ENCODE peak calls at places on chromosomes 6 and 20, in five cellular contexts. Z is stomach, J is upper lobe of left lung, A is transverse colon, Y is breast epithelium. E is an unnamed sample.

GRCh38 chr6:44569931-44570385 is 182.5 kb downstream of the CDC5L start:
- DNase-seq in Z (no peak), J (peak), A (peak), Y (no peak), E (peak)

GRCh38 chr20:57395111-57395959 is 4.1 kb downstream of the RBM38 start:
- DNase-seq in Z (peak), J (peak), A (peak), Y (no peak), E (no peak)

GRCh38 chr20:50762435-50763201 is 31.2 kb downstream of the PARD6B start:
- DNase-seq in Y (peak), J (no peak), Z (peak), A (peak), E (no peak)

GRCh38 chr6:29294499-29294914 is 7.0 kb upstream of the OR14J1 start:
- DNase-seq in A (no peak), Y (no peak), Z (no peak), J (no peak), E (no peak)

GRCh38 chr6:31728767-31729514 is at the start of gene DDAH2:
- DNase-seq in A (peak), Y (no peak), Z (no peak), J (peak), E (no peak)

GRCh38 chr6:121838842-121839241 is 403.4 kb downstream of the GJA1 start:
- DNase-seq in Y (peak), Z (no peak), A (no peak), J (no peak), E (no peak)

GRCh38 chr20:11676618-11677289 is 240.9 kb upstream of the BTBD3 start:
- DNase-seq in A (peak), Y (no peak), Z (no peak), J (no peak), E (no peak)

GRCh38 chr20:38805958-38806854 is 709 bp downstream of the PPP1R16B start:
- DNase-seq in Y (no peak), Z (no peak), A (peak), J (peak), E (no peak)

GRCh38 chr6:30013296-30013922 is 47.7 kb upstream of the POLR1H start:
- DNase-seq in Z (no peak), J (no peak), Y (no peak), A (no peak), E (no peak)

GRCh38 chr20:54633903-54634302 is 158.5 kb downstream of the DOK5 start:
- DNase-seq in Z (no peak), J (no peak), Y (no peak), A (no peak), E (no peak)

GRCh38 chr6:130769812-130770211 is 57.4 kb upstream of the SMLR1 start:
- DNase-seq in Z (no peak), J (no peak), Y (no peak), A (no peak), E (no peak)

GRCh38 chr6:119454694-119455093 is 105.1 kb upstream of the MAN1A1 start:
- DNase-seq in J (no peak), Z (no peak), A (no peak), Y (no peak), E (no peak)

GRCh38 chr20:1579488-1579887 is 22.0 kb upstream of the SIRPD start:
- DNase-seq in Z (no peak), A (no peak), Y (no peak), J (no peak), E (no peak)

GRCh38 chr20:13231031-13231752 is 10.1 kb downstream of the ISM1 start:
- DNase-seq in Y (no peak), A (no peak), J (no peak), Z (no peak), E (no peak)

GRCh38 chr20:47230811-47231256 is 125.7 kb downstream of the ZMYND8 start:
- DNase-seq in J (no peak), A (no peak), Z (no peak), Y (no peak), E (no peak)

DNA sequence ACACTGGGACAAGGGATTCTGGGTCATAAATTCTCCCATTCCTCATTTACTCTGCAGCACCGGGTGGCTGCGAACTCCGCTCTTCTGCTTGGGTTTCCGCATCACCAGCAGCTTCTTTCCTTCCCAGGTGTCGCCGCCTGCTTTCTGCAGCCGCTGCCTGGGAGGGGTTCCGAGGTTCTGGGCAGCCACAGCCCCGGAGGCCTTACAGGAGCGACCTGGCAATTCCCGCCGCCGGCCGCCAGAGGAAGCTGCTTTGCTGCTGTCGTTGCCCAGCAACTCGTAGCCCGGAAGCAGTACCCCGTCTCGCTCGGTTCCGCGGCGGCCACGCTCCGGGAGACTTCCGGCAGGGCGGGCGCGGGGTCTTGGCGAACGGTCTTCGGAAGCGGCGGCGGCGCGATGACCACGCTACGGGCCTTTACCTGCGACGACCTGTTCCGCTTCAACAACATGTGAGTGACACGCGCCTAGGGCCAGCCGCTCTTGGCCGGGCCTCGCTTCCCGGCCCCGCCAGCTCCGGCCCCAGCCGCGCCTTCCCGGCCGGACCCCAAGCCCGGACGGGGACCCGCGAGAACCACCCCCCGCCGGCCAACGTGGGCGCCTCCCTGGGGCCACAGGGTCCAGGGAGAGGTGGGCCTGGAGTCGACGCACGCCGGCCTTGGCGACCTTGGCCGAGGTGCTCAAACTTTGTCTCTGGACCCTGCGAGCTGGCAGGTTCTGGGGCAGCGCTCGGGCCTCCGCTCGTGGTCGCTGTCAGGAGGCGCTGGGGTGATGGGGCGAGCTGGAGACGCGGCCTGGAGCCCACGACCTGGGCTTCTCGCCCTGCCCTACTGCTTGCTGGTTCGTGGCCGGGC is at the start of gene NAA20:
- DNase-seq in Z (peak), Y (peak), J (peak), A (peak), E (peak)
- TF ChIP-seq CTCF in Z (peak), Y (peak), J (peak), A (peak), E (peak)

GRCh38 chr20:31695849-31696804 is 26.5 kb downstream of the BCL2L1 start:
- DNase-seq in Z (no peak), Y (no peak), J (no peak), A (peak), E (no peak)
- TF ChIP-seq POLR2AphosphoS5 in Z (no peak), Y (no peak), J (peak), A (no peak), E (no peak)

DNA sequence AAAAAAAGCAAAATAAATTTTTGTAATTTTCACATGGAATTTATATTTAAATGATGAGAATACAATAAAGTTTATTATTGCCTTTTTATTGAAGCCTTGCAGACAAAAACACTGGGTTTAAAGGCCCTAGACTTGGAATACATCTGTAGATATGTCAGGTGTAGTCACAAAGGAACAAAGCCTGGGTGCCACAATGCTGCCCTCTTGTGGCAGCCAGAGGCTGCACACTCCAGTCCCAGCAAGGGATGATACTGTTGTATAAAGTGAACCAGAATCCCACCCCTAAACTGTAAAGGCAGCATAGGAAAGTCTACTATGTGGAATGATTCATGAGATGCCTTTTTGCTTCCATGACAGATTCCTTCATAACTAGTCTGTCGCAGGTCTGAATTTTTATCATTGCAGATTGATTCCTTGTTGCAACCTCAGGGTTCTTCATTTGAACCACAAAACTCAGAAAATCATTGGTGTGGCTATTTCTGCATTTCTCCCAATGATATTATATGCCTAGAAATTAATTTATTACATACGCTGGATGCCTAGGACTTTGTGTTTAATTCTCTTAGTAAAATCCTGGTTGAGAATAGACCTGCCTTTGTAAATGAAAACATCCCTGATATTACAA is 37.0 kb downstream of the MAK start:
- DNase-seq in Y (peak), Z (peak), J (no peak), A (peak), E (peak)
- TF ChIP-seq CTCF in Y (peak), Z (peak), J (peak), A (peak), E (peak)

GRCh38 chr20:22619806-22620205 is 35.4 kb upstream of the FOXA2 start:
- DNase-seq in Y (no peak), Z (no peak), J (no peak), A (no peak), E (no peak)

GRCh38 chr20:22616551-22616950 is 32.2 kb upstream of the FOXA2 start:
- DNase-seq in Z (no peak), J (no peak), Y (no peak), A (no peak), E (no peak)

GRCh38 chr20:22617160-22617559 is 32.8 kb upstream of the FOXA2 start:
- DNase-seq in Z (peak), J (no peak), Y (no peak), A (no peak), E (no peak)

GRCh38 chr20:22620342-22620741 is 36.0 kb upstream of the FOXA2 start:
- DNase-seq in Y (no peak), J (peak), Z (no peak), A (no peak), E (no peak)

GRCh38 chr20:22619272-22619671 is 34.9 kb upstream of the FOXA2 start:
- DNase-seq in Y (no peak), A (no peak), Z (no peak), J (no peak), E (no peak)
- TF ChIP-seq POLR2AphosphoS5 in Y (no peak), A (no peak), Z (no peak), J (no peak), E (no peak)

DNA sequence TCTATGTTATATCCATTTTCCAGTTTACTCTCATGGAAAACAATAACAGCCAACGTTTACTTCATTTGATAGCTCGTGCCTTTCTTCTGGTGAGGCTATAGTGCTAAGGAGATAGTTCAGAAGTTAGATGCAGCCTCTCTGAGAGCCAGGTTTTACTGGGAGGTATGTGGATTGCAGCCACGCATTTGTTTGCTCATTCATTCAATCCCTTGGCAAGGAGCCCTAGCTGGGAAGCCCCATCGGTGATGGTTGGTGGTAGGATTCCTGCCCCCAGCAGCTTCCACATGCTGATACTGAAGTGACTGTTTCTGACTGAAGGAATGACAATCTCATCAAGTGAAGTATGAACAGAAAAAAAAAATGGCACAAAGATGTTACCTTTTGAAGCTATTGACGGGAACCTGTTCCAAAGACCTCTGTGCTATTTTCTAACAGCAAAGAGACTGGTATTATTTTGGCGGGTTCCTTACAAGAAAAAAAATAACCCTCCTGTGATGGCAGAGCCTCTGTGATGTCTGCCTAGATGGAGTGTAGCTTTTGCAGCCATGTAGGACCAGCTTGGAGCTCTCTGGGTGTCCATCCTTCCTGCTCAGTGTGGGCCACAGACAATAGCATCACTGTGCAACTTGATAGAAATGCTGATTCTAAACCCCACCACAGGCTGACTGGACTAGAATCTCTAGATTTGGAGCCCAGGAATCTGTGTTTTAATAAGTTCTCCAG is 30.6 kb downstream of the SNAP25 start:
- DNase-seq in J (no peak), A (no peak), Y (no peak), Z (no peak), E (no peak)
- TF ChIP-seq CTCF in J (no peak), A (no peak), Y (no peak), Z (no peak), E (no peak)